ENCODE peak calls at places on chromosomes 4 and X, in four cellular contexts. Y is AG09309, D is fibroblast of mammary gland, S is transverse colon. F is an unnamed sample.

GRCh38 chrX:53715336-53715924 is 28.9 kb upstream of the HUWE1 start:
- DNase-seq in Y (no peak), S (no peak), D (no peak), F (no peak)

GRCh38 chr4:81040175-81040659 is 9.7 kb downstream of the BMP3 start:
- DNase-seq in Y (no peak), S (no peak), D (peak), F (peak)

GRCh38 chrX:39059866-39060265 is 258.6 kb downstream of the MID1IP1 start:
- DNase-seq in S (no peak), Y (no peak), D (no peak), F (no peak)

GRCh38 chr4:20878806-20879205 is 178.5 kb downstream of the PACRGL start:
- DNase-seq in S (no peak), D (no peak), Y (no peak), F (no peak)

GRCh38 chr4:128775477-128775876 is 34.0 kb upstream of the JADE1 start:
- DNase-seq in S (no peak), D (no peak), Y (no peak), F (no peak)

GRCh38 chr4:152408514-152409327 is 127.2 kb downstream of the FBXW7 start:
- DNase-seq in Y (peak), S (no peak), D (peak), F (no peak)

GRCh38 chrX:97474933-97475332 is 591.2 kb downstream of the RPA4 start:
- DNase-seq in Y (no peak), D (no peak), S (no peak), F (no peak)

GRCh38 chrX:117969782-117970181 is 146.8 kb downstream of the KLHL13 start:
- DNase-seq in Y (no peak), S (no peak), D (no peak), F (no peak)

GRCh38 chr4:7332216-7333023 is 102.3 kb downstream of the PSAPL1 start:
- DNase-seq in Y (peak), S (peak), D (peak), F (peak)

GRCh38 chr4:130760246-130760645 is 1664.3 kb downstream of the C4orf33 start:
- DNase-seq in D (no peak), S (no peak), Y (no peak), F (peak)

GRCh38 chr4:52051615-52052474 is 741 bp downstream of the SPATA18 start:
- DNase-seq in S (peak), Y (peak), D (peak), F (peak)

GRCh38 chr4:175412744-175413143 is 399.3 kb downstream of the GPM6A start:
- DNase-seq in S (no peak), D (peak), Y (peak), F (peak)

GRCh38 chr4:15238720-15239119 is 189.1 kb upstream of the C1QTNF7 start:
- DNase-seq in S (no peak), D (peak), Y (no peak), F (no peak)

GRCh38 chr4:107008115-107008514 is 28.0 kb downstream of the DKK2 start:
- DNase-seq in D (no peak), Y (no peak), S (no peak), F (no peak)

GRCh38 chr4:174427562-174428140 is 94.6 kb downstream of the HPGD start:
- DNase-seq in Y (no peak), S (no peak), D (peak), F (no peak)

GRCh38 chr4:22192302-22192645 is 243.7 kb upstream of the KCNIP4 start:
- DNase-seq in D (no peak), S (no peak), Y (no peak), F (no peak)

GRCh38 chr4:53778122-53778521 is 186.8 kb upstream of the LNX1 start:
- DNase-seq in Y (no peak), S (no peak), D (no peak), F (no peak)

GRCh38 chr4:35063171-35063570 is 1181.1 kb downstream of the ARAP2 start:
- DNase-seq in S (no peak), D (no peak), Y (no peak), F (no peak)

GRCh38 chr4:75715105-75715799 is 9.1 kb upstream of the USO1 start:
- DNase-seq in D (peak), S (no peak), Y (peak), F (no peak)
- H3K4me3 ChIP-seq in D (no peak), S (no peak), Y (no peak), F (no peak)

GRCh38 chr4:2165391-2165790 is 76.5 kb downstream of the HAUS3 start:
- DNase-seq in Y (no peak), S (no peak), D (no peak), F (no peak)

GRCh38 chr4:2166253-2166652 is 75.7 kb downstream of the HAUS3 start:
- DNase-seq in D (no peak), Y (no peak), S (peak), F (no peak)

GRCh38 chr4:2172161-2172560 is 69.8 kb downstream of the HAUS3 start:
- DNase-seq in D (no peak), Y (no peak), S (no peak), F (no peak)

GRCh38 chr4:2172627-2173231 is 69.2 kb downstream of the HAUS3 start:
- DNase-seq in S (no peak), Y (no peak), D (no peak), F (no peak)

GRCh38 chr4:2168469-2169319 is 73.2 kb downstream of the HAUS3 start:
- DNase-seq in Y (no peak), S (peak), D (no peak), F (no peak)
- TF ChIP-seq CTCF in Y (no peak), S (no peak), D (no peak), F (no peak)

GRCh38 chr4:13541176-13541604 is 3.1 kb downstream of the NKX3-2 start:
- DNase-seq in S (no peak), D (no peak), Y (no peak), F (no peak)
- H3K4me3 ChIP-seq in S (peak), D (no peak), Y (no peak), F (no peak)

GRCh38 chr4:76035799-76036389 is at the start of gene CXCL11:
- DNase-seq in D (no peak), Y (no peak), S (no peak), F (no peak)
- TF ChIP-seq CTCF in D (no peak), Y (no peak), S (no peak), F (no peak)

GRCh38 chr4:76740192-76740591 is 157.8 kb downstream of the SOWAHB start:
- DNase-seq in Y (no peak), S (no peak), D (no peak), F (no peak)

GRCh38 chr4:76737180-76737579 is 160.8 kb downstream of the SOWAHB start:
- DNase-seq in S (no peak), Y (no peak), D (peak), F (no peak)

GRCh38 chr4:76736434-76736833 is 161.5 kb downstream of the SOWAHB start:
- DNase-seq in D (peak), Y (no peak), S (no peak), F (no peak)

GRCh38 chr4:76740866-76741662 is 156.9 kb downstream of the SOWAHB start:
- DNase-seq in S (no peak), D (no peak), Y (no peak), F (no peak)

DNA sequence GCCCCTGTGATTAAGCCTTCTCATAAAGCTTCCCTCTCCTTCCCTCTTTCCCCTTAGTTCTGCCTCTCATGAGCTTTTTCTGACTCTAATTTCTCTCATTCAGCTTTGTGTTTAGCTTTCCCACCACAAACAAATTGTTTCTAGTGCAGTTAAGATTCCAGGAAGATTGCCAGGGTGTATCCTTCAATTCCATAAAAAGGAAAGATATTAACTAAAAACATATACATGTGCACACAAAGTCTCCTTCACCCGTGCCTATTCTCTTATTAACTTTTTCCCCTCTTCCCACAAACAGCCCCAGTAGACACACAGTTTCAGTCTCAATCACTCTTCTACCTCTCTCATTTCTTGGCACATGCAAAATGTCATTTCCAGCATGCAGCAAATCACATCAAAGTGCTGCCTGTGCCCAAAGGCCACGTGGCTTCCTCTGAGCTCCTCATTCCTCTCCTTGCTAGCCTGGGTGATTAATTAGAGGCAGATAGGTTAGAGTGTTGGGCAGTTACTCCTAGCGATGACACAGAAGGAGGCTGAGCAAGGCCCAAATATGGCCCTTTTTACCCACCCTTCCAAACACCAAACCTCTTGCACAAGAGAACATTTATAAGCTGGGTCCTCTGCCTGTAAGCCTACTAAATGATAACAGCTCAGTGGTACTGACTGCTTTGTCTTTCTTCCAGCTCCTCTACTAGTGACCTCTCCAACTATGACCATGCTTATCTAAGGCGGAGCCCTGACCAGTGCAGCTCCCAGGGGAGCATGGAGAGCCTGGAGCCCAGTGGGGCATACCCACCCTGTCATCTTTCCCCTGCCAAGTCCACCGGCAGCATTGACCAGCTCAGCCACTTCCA is 159.6 kb downstream of the SOWAHB start:
- DNase-seq in Y (peak), S (no peak), D (peak), F (peak)
- H3K4me3 ChIP-seq in Y (no peak), S (no peak), D (no peak), F (no peak)

DNA sequence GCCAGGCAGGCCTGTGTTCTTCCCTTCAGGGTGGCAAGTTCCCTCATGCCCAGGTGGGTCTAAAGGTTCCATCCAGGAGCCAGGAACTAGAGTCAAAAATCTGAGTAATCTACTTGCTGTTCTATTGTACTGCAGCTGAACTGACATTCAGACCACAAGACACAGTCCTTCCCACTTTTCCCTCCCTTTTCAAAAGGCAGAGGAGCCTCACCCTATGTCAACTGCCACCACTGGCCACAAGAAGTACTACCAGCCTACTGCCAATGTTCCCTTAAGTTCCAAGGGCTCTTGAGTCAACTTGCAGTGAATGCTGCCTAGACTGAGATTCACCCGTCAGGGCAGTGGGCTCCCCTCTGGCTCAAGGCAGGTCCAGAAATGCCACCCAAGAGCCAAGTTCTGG is 133.5 kb downstream of the FAM47B start:
- DNase-seq in D (peak), Y (no peak), S (no peak), F (no peak)
- TF ChIP-seq CTCF in D (no peak), Y (no peak), S (no peak), F (no peak)

F was measured in astrocyte of the cerebellum.